ENCODE peak calls at places on chromosomes 1 and 21, in seven cellular contexts. U is mesendoderm, L is neuronal stem cell, H is mesenchymal stem cell, K is H1, M is trophoblast cell, Z is H9. G is an unnamed sample.

GRCh38 chr21:14528815-14529214 is 17.3 kb downstream of the SAMSN1 start:
- DNase-seq in H (no peak), K (no peak), M (no peak), Z (no peak), U (no peak), L (no peak), G (no peak)

GRCh38 chr21:28226563-28226962 is 766.1 kb downstream of the LTN1 start:
- DNase-seq in M (no peak), K (no peak), U (no peak), Z (no peak), H (no peak), L (no peak), G (no peak)

GRCh38 chr21:42194863-42195262 is 24.1 kb upstream of the ABCG1 start:
- DNase-seq in L (no peak), M (no peak), Z (no peak), H (no peak), U (no peak), K (no peak), G (no peak)

GRCh38 chr1:64540265-64540791 is 70.4 kb downstream of the CACHD1 start:
- DNase-seq in M (no peak), K (no peak), H (no peak), U (peak), Z (no peak), L (no peak), G (no peak)

GRCh38 chr1:208177656-208178055 is 66.5 kb downstream of the PLXNA2 start:
- DNase-seq in M (no peak), Z (peak), U (peak), L (no peak), H (no peak), K (no peak), G (no peak)

GRCh38 chr1:114756949-114757454 is 782 bp downstream of the CSDE1 start:
- DNase-seq in H (peak), M (peak), Z (no peak), U (peak), L (no peak), K (no peak), G (peak)

GRCh38 chr1:10624256-10625050 is 149.7 kb downstream of the PEX14 start:
- DNase-seq in U (no peak), H (no peak), L (no peak), Z (peak), M (no peak), K (no peak), G (no peak)

GRCh38 chr21:35108887-35109286 is 59.8 kb upstream of the RUNX1 start:
- DNase-seq in M (no peak), Z (no peak), K (no peak), H (no peak), U (no peak), L (no peak), G (no peak)

GRCh38 chr1:211285196-211285595 is 26.0 kb downstream of the RCOR3 start:
- DNase-seq in L (no peak), M (no peak), H (no peak), Z (no peak), U (no peak), K (no peak), G (peak)

GRCh38 chr1:159098596-159098995 is 22.0 kb upstream of the AIM2 start:
- DNase-seq in M (no peak), H (no peak), U (no peak), L (no peak), Z (no peak), K (no peak), G (no peak)

GRCh38 chr1:111234258-111234657 is 6.7 kb downstream of the CHI3L2 start:
- DNase-seq in H (no peak), K (no peak), Z (no peak), L (no peak), M (peak), U (no peak), G (peak)

GRCh38 chr1:91924146-91924545 is 25.1 kb upstream of the BRDT start:
- DNase-seq in M (peak), U (no peak), L (no peak), Z (no peak), K (no peak), H (peak), G (peak)

GRCh38 chr1:32997381-32997891 is 32.8 kb upstream of the RNF19B start:
- DNase-seq in K (no peak), M (no peak), Z (no peak), L (no peak), H (peak), U (no peak), G (peak)

GRCh38 chr21:45502006-45502345 is 40.3 kb downstream of the SLC19A1 start:
- DNase-seq in Z (no peak), K (no peak), H (no peak), L (no peak), M (no peak), U (no peak), G (no peak)

GRCh38 chr1:157359309-157360020 is 192.8 kb downstream of the FCRL5 start:
- DNase-seq in L (no peak), M (peak), Z (no peak), H (no peak), K (no peak), U (no peak), G (no peak)

GRCh38 chr1:111786669-111787207 is 31.0 kb downstream of the DDX20 start:
- DNase-seq in U (no peak), Z (no peak), H (no peak), M (no peak), K (no peak), L (no peak), G (no peak)

GRCh38 chr1:97144527-97144926 is 422.9 kb downstream of the PTBP2 start:
- DNase-seq in Z (no peak), H (peak), U (no peak), K (no peak), M (no peak), L (no peak), G (peak)

GRCh38 chr1:7770620-7770938 is 517 bp upstream of the VAMP3 start:
- DNase-seq in K (no peak), M (peak), Z (no peak), H (no peak), U (no peak), L (no peak), G (no peak)

GRCh38 chr1:26016944-26017545 is 4.5 kb upstream of the EXTL1 start:
- DNase-seq in K (no peak), Z (peak), M (peak), U (peak), H (peak), L (no peak), G (no peak)

GRCh38 chr1:84353665-84354064 is 44.6 kb upstream of the DNASE2B start:
- DNase-seq in L (no peak), Z (no peak), M (no peak), H (no peak), U (no peak), K (no peak), G (peak)

GRCh38 chr1:162200096-162200847 is 130.8 kb downstream of the NOS1AP start:
- DNase-seq in Z (no peak), H (no peak), L (no peak), M (no peak), U (peak), K (no peak), G (no peak)

GRCh38 chr1:33072707-33073106 is 8.2 kb upstream of the AZIN2 start:
- DNase-seq in L (no peak), H (no peak), M (no peak), K (no peak), Z (no peak), U (no peak), G (no peak)

GRCh38 chr1:25642710-25643109 is 26.1 kb downstream of the MAN1C1 start:
- DNase-seq in Z (no peak), K (no peak), L (no peak), M (no peak), H (no peak), U (no peak), G (peak)

GRCh38 chr1:211382714-211383480 is 56.3 kb downstream of the TRAF5 start:
- DNase-seq in H (peak), L (peak), M (peak), K (peak), Z (peak), U (peak), G (peak)

GRCh38 chr1:235910357-235911299 is 43.9 kb upstream of the LYST start:
- DNase-seq in U (peak), M (peak), H (peak), L (peak), Z (peak), K (peak), G (peak)

GRCh38 chr1:183655562-183656075 is 2.5 kb upstream of the APOBEC4 start:
- DNase-seq in L (peak), U (peak), H (peak), M (peak), K (peak), Z (peak), G (peak)

GRCh38 chr1:210848474-210848873 is 285.5 kb downstream of the KCNH1 start:
- DNase-seq in Z (no peak), K (no peak), L (no peak), H (no peak), U (no peak), M (no peak), G (no peak)

GRCh38 chr1:56866656-56867055 is 12.1 kb downstream of the C8A start:
- DNase-seq in K (no peak), H (no peak), U (no peak), L (no peak), Z (no peak), M (no peak), G (peak)

GRCh38 chr1:158185770-158186705 is 5.3 kb downstream of the CD1D start:
- DNase-seq in H (peak), L (no peak), M (peak), K (peak), U (peak), Z (no peak), G (no peak)

GRCh38 chr1:113207019-113207418 is 134.0 kb downstream of the LRIG2 start:
- DNase-seq in M (no peak), H (no peak), U (peak), L (no peak), K (no peak), Z (no peak), G (no peak)

GRCh38 chr1:56291374-56291841 is 288.0 kb downstream of the PLPP3 start:
- DNase-seq in U (peak), L (no peak), H (no peak), Z (peak), K (no peak), M (peak), G (no peak)

GRCh38 chr1:232766224-232766890 is 38.9 kb upstream of the MAP10 start:
- DNase-seq in U (peak), K (no peak), L (no peak), M (no peak), Z (peak), H (peak), G (no peak)

DNA sequence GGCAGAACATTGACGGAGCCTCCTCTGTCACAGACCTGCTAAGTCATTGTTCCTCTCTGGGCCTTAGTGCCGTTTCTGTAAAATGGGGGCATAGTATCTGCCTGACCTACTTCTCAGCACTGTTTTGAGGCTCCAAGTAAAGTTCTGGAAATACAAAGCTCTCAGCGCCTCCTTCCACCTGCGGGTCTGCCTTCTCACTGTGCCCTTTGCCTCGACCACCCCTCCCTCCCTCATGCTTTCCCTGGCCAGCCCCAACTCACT is 15.4 kb upstream of the WASF2 start:
- DNase-seq in M (peak), U (no peak), Z (no peak), H (no peak), L (no peak), K (no peak), G (no peak)
- H4K8ac ChIP-seq in M (peak), U (no peak), Z (no peak), H (peak), L (no peak), K (no peak), G (peak)

GRCh38 chr1:216937491-216937890 is 214.3 kb upstream of the ESRRG start:
- DNase-seq in H (no peak), Z (no peak), K (no peak), L (no peak), M (no peak), U (no peak), G (no peak)
- H4K8ac ChIP-seq in H (no peak), Z (no peak), K (no peak), L (no peak), M (no peak), U (no peak), G (no peak)

DNA sequence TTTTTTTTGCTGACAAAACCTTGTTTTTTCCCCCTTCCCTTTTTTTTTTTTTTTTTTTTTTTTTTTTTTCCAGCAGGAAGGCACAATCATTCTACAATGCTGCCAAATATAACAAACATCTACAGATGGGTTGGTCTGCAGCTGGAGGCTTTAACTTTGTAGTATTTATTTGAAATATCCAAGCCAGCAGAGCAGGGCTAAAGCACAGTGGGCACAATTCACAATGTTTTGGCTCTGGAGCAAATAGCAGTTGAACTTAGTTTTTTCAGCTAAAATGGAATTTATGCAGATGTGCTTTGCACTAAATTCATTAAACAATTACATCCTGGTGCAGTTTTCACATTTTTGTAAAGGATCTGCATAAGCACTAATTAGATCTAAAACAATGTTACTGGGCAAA is 39.8 kb upstream of the ZBTB18 start:
- DNase-seq in H (no peak), M (no peak), L (no peak), K (no peak), Z (no peak), U (peak), G (peak)
- H4K8ac ChIP-seq in H (no peak), M (no peak), L (no peak), K (no peak), Z (no peak), U (no peak), G (no peak)

GRCh38 chr1:41482001-41482765 is 2.3 kb downstream of the EDN2 start:
- DNase-seq in H (no peak), Z (no peak), L (no peak), K (no peak), M (no peak), U (no peak), G (no peak)
- H4K8ac ChIP-seq in H (peak), Z (no peak), L (no peak), K (peak), M (peak), U (no peak), G (peak)

GRCh38 chr1:184696403-184696802 is 58.3 kb downstream of the EDEM3 start:
- DNase-seq in Z (no peak), H (no peak), U (peak), L (peak), K (no peak), M (no peak), G (no peak)

GRCh38 chr1:184695023-184695422 is 59.6 kb downstream of the EDEM3 start:
- DNase-seq in K (no peak), H (no peak), Z (no peak), L (no peak), M (no peak), U (no peak), G (peak)

GRCh38 chr1:184701821-184702220 is 52.8 kb downstream of the EDEM3 start:
- DNase-seq in M (no peak), K (no peak), U (peak), L (no peak), Z (no peak), H (no peak), G (no peak)

GRCh38 chr1:184698969-184699368 is 55.7 kb downstream of the EDEM3 start:
- DNase-seq in U (no peak), K (no peak), M (no peak), Z (no peak), H (no peak), L (no peak), G (no peak)

DNA sequence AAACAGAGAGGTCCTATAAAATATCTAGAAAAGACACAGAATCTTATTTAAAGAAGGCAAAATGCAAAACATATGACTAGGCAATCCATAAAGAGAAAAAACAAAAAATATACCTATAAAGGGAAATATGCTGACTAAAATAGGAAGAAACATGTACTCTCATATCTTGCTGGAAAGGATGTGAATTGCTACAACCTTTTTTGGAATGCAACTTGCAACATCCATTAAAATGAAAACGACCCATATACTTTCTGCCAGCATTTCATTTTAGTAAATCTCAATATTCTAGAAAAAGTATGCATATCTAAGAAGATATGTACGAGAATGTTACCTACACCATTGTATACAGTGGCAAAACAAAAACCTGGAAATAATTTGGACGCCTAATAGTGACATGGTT is 56.7 kb downstream of the EDEM3 start:
- DNase-seq in L (no peak), K (no peak), M (peak), Z (no peak), H (no peak), U (no peak), G (no peak)
- H4K8ac ChIP-seq in L (no peak), K (no peak), M (no peak), Z (no peak), H (no peak), U (no peak), G (no peak)

DNA sequence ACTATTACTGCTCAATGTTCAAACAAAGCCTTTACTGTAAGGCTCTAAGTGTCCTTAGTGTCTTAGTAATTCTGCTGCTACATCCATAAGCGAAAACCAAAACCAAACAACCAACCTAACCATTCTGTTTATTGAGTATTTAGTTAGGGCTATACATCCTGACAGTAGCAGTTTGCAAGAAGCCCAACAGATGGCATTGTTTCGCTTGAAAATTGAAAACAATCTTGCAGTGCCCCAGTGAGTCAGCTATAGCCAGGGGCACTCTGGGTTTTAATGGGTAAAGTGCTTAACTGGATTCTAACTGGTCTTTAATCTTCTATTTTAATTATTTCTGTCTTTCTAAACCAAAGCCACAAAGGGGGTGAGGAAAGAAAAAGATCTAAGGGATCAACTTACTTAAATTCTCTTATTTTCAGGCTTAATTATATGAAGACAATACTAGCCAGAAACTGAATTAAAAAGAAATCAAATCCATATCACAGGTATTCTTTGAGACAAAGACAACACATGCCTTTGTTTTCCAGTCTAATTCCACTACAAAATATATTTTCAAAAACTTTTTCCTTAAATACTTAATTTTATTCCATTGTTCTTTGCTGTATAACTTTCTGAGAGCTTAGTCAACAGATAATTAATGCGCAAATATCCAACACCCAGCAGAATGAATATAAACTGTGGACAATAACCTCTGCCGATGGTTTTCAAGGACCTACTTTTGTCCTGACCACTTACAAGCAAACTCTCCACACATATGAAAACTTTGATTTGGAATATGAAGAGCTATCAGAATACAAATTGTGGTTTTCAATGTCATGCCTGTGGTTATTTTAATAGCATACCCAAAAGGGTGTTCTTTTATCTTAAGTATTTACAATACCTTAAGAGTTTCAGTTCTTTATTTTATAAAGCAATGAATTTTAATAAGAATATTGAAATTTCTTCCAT is 15.2 kb downstream of the POGZ start:
- DNase-seq in H (peak), L (peak), Z (peak), M (peak), U (peak), K (no peak), G (peak)
- H4K8ac ChIP-seq in H (no peak), L (no peak), Z (no peak), M (no peak), U (no peak), K (no peak), G (no peak)

DNA sequence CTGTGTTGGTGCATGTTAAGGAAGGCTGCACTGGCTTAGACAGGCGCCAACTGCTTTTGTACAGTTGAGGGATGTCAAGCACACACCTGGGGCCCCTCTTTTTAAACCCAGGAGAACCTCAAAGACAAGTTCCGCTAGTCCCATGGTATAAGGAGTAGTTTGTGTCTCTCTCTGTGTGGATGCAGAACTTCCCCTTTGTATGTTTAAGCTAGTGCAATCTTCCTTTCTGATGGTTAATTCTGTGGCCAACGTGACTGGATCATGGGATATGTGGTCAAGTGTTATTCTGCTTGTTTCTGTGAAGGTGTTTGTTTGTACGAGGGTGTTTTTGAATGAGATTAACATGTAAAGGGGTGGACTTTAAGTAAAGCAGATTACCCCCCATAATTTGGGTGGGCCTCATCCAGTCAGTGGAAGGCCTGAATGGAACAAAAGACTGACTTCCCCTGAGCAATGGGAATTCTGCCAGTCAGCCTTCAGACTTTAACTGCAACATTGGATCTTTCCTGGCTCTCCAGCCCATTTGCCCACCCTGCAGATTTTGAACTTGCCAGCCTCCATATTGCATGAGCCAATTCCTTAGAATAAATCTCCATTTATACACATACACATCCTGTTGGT is 9.5 kb upstream of the DUSP10 start:
- DNase-seq in H (no peak), Z (no peak), L (no peak), M (peak), U (no peak), K (no peak), G (no peak)
- H4K8ac ChIP-seq in H (no peak), Z (no peak), L (no peak), M (no peak), U (no peak), K (no peak), G (no peak)

GRCh38 chr1:59698386-59698785 is 116.4 kb upstream of the HOOK1 start:
- DNase-seq in K (no peak), U (no peak), M (no peak), Z (no peak), L (no peak), H (no peak), G (no peak)
- H4K8ac ChIP-seq in K (no peak), U (no peak), M (peak), Z (no peak), L (no peak), H (peak), G (no peak)